ENCODE peak calls at places on chromosomes 7 and 10, in seven cellular contexts. One of them, this sample, is unnamed.

GRCh38 chr10:14126697-14127440 is 203.9 kb downstream of the FRMD4A start:
- DNase-seq in left ventricle myocardium superior: no peak
- DNase-seq in transverse colon: no peak
- DNase-seq in heart left ventricle: no peak
- DNase-seq in SIG-M5: no peak
- DNase-seq in NCI-H2081: no peak
- DNase-seq in PC-3: peak; percentile 76
- DNase-seq in this sample: no peak

GRCh38 chr10:45420453-45421192 is 46.6 kb downstream of the ALOX5 start:
- DNase-seq in left ventricle myocardium superior: peak; percentile 89
- DNase-seq in transverse colon: peak; percentile 87
- DNase-seq in heart left ventricle: peak; percentile 91
- DNase-seq in SIG-M5: no peak
- DNase-seq in NCI-H2081: peak; percentile 57
- DNase-seq in PC-3: peak; percentile 88
- DNase-seq in this sample: no peak

GRCh38 chr10:17460732-17461131 is 6.3 kb upstream of the ST8SIA6 start:
- DNase-seq in left ventricle myocardium superior: no peak
- DNase-seq in transverse colon: no peak
- DNase-seq in heart left ventricle: no peak
- DNase-seq in SIG-M5: no peak
- DNase-seq in NCI-H2081: no peak
- DNase-seq in PC-3: no peak
- DNase-seq in this sample: no peak

GRCh38 chr10:107649249-107649648 is 484.7 kb upstream of the SORCS1 start:
- DNase-seq in left ventricle myocardium superior: no peak
- DNase-seq in transverse colon: no peak
- DNase-seq in heart left ventricle: no peak
- DNase-seq in SIG-M5: no peak
- DNase-seq in NCI-H2081: no peak
- DNase-seq in PC-3: no peak
- DNase-seq in this sample: no peak

GRCh38 chr7:149816794-149817193 is 21.4 kb upstream of the ZNF862 start:
- DNase-seq in left ventricle myocardium superior: no peak
- DNase-seq in transverse colon: no peak
- DNase-seq in heart left ventricle: no peak
- DNase-seq in SIG-M5: no peak
- DNase-seq in NCI-H2081: no peak
- DNase-seq in PC-3: no peak
- DNase-seq in this sample: no peak

GRCh38 chr7:43873300-43873699 is 4.0 kb upstream of the MRPS24 start:
- DNase-seq in left ventricle myocardium superior: peak; percentile 58
- DNase-seq in transverse colon: peak; percentile 74
- DNase-seq in heart left ventricle: peak; percentile 63
- DNase-seq in SIG-M5: no peak
- DNase-seq in NCI-H2081: no peak
- DNase-seq in PC-3: peak; percentile 96
- DNase-seq in this sample: no peak

GRCh38 chr7:40850017-40850416 is 715.2 kb downstream of the SUGCT start:
- DNase-seq in left ventricle myocardium superior: no peak
- DNase-seq in transverse colon: no peak
- DNase-seq in heart left ventricle: no peak
- DNase-seq in SIG-M5: no peak
- DNase-seq in NCI-H2081: no peak
- DNase-seq in PC-3: no peak
- DNase-seq in this sample: no peak

GRCh38 chr7:102912742-102913141 is at the start of gene LRRC17:
- DNase-seq in left ventricle myocardium superior: no peak
- DNase-seq in transverse colon: no peak
- DNase-seq in heart left ventricle: peak; percentile 34
- DNase-seq in SIG-M5: no peak
- DNase-seq in NCI-H2081: peak; percentile 76
- DNase-seq in PC-3: no peak
- DNase-seq in this sample: no peak

GRCh38 chr10:652226-652625 is 37.2 kb downstream of the DIP2C start:
- DNase-seq in left ventricle myocardium superior: no peak
- DNase-seq in transverse colon: no peak
- DNase-seq in heart left ventricle: no peak
- DNase-seq in SIG-M5: no peak
- DNase-seq in NCI-H2081: no peak
- DNase-seq in PC-3: no peak
- DNase-seq in this sample: no peak

GRCh38 chr7:55081067-55081853 is 62.4 kb downstream of the EGFR start:
- DNase-seq in left ventricle myocardium superior: no peak
- DNase-seq in transverse colon: no peak
- DNase-seq in heart left ventricle: no peak
- DNase-seq in SIG-M5: no peak
- DNase-seq in NCI-H2081: no peak
- DNase-seq in PC-3: no peak
- DNase-seq in this sample: no peak

GRCh38 chr10:22927661-22928403 is at the start of gene ARMC3:
- DNase-seq in left ventricle myocardium superior: peak; percentile 81
- DNase-seq in transverse colon: peak; percentile 38
- DNase-seq in heart left ventricle: peak; percentile 71
- DNase-seq in SIG-M5: no peak
- DNase-seq in NCI-H2081: no peak
- DNase-seq in PC-3: peak; percentile 57
- DNase-seq in this sample: peak; percentile 82

GRCh38 chr7:114658188-114658587 is 243.6 kb downstream of the FOXP2 start:
- DNase-seq in left ventricle myocardium superior: no peak
- DNase-seq in transverse colon: no peak
- DNase-seq in heart left ventricle: no peak
- DNase-seq in SIG-M5: no peak
- DNase-seq in NCI-H2081: no peak
- DNase-seq in PC-3: no peak
- DNase-seq in this sample: no peak

GRCh38 chr10:73819513-73820093 is 8.2 kb upstream of the NDST2 start:
- DNase-seq in left ventricle myocardium superior: peak; percentile 76
- DNase-seq in transverse colon: peak; percentile 84
- DNase-seq in heart left ventricle: peak; percentile 55
- DNase-seq in SIG-M5: no peak
- DNase-seq in NCI-H2081: no peak
- DNase-seq in PC-3: peak; percentile 97
- DNase-seq in this sample: peak; percentile 55

GRCh38 chr10:10872706-10873276 is 144.9 kb upstream of the CELF2 start:
- DNase-seq in left ventricle myocardium superior: no peak
- DNase-seq in transverse colon: no peak
- DNase-seq in heart left ventricle: no peak
- DNase-seq in SIG-M5: no peak
- DNase-seq in NCI-H2081: no peak
- DNase-seq in PC-3: no peak
- DNase-seq in this sample: no peak

GRCh38 chr7:86926732-86927131 is 132.7 kb downstream of the ELAPOR2 start:
- DNase-seq in left ventricle myocardium superior: no peak
- DNase-seq in transverse colon: no peak
- DNase-seq in heart left ventricle: no peak
- DNase-seq in SIG-M5: no peak
- DNase-seq in NCI-H2081: peak; percentile 57
- DNase-seq in PC-3: peak; percentile 70
- DNase-seq in this sample: no peak

GRCh38 chr10:70265032-70265689 is 18.6 kb downstream of the NPFFR1 start:
- DNase-seq in left ventricle myocardium superior: no peak
- DNase-seq in transverse colon: no peak
- DNase-seq in heart left ventricle: no peak
- DNase-seq in SIG-M5: no peak
- DNase-seq in NCI-H2081: no peak
- DNase-seq in PC-3: peak; percentile 77
- DNase-seq in this sample: no peak

GRCh38 chr7:21497072-21497471 is 45.8 kb upstream of the DNAH11 start:
- DNase-seq in left ventricle myocardium superior: no peak
- DNase-seq in transverse colon: no peak
- DNase-seq in heart left ventricle: no peak
- DNase-seq in SIG-M5: no peak
- DNase-seq in NCI-H2081: no peak
- DNase-seq in PC-3: no peak
- DNase-seq in this sample: no peak

GRCh38 chr7:135217645-135218509 is 6.6 kb upstream of the WDR91 start:
- DNase-seq in left ventricle myocardium superior: no peak
- DNase-seq in transverse colon: no peak
- DNase-seq in heart left ventricle: no peak
- DNase-seq in SIG-M5: no peak
- DNase-seq in NCI-H2081: no peak
- DNase-seq in PC-3: no peak
- DNase-seq in this sample: no peak

GRCh38 chr7:95577137-95577536 is 19.2 kb downstream of the PDK4 start:
- DNase-seq in left ventricle myocardium superior: no peak
- DNase-seq in transverse colon: no peak
- DNase-seq in heart left ventricle: no peak
- DNase-seq in SIG-M5: no peak
- DNase-seq in NCI-H2081: no peak
- DNase-seq in PC-3: peak; percentile 69
- DNase-seq in this sample: no peak

GRCh38 chr10:108358912-108359311 is 1194.4 kb upstream of the SORCS1 start:
- DNase-seq in left ventricle myocardium superior: no peak
- DNase-seq in transverse colon: no peak
- DNase-seq in heart left ventricle: no peak
- DNase-seq in SIG-M5: no peak
- DNase-seq in NCI-H2081: no peak
- DNase-seq in PC-3: peak; percentile 92
- DNase-seq in this sample: no peak

GRCh38 chr7:130189281-130189782 is 15.9 kb downstream of the TMEM209 start:
- DNase-seq in left ventricle myocardium superior: no peak
- DNase-seq in transverse colon: no peak
- DNase-seq in heart left ventricle: no peak
- DNase-seq in SIG-M5: no peak
- DNase-seq in NCI-H2081: no peak
- DNase-seq in PC-3: no peak
- DNase-seq in this sample: no peak

GRCh38 chr10:42177077-42177792 is 461.1 kb downstream of the ZNF33B start:
- DNase-seq in left ventricle myocardium superior: no peak
- DNase-seq in transverse colon: no peak
- DNase-seq in heart left ventricle: no peak
- DNase-seq in SIG-M5: no peak
- DNase-seq in NCI-H2081: no peak
- DNase-seq in PC-3: no peak
- DNase-seq in this sample: no peak

GRCh38 chr7:55423277-55423711 is 58.2 kb downstream of the LANCL2 start:
- DNase-seq in left ventricle myocardium superior: no peak
- DNase-seq in transverse colon: no peak
- DNase-seq in heart left ventricle: no peak
- DNase-seq in SIG-M5: no peak
- DNase-seq in NCI-H2081: no peak
- DNase-seq in PC-3: no peak
- DNase-seq in this sample: no peak

GRCh38 chr7:3415730-3416366 is 114.8 kb downstream of the SDK1 start:
- DNase-seq in left ventricle myocardium superior: no peak
- DNase-seq in transverse colon: no peak
- DNase-seq in heart left ventricle: no peak
- DNase-seq in SIG-M5: no peak
- DNase-seq in NCI-H2081: peak; percentile 15
- DNase-seq in PC-3: no peak
- DNase-seq in this sample: no peak